ENCODE peak calls at places on chromosomes 6 and 20, in four cellular contexts. J, K, I and S are unnamed samples.
A peak's percentile ranks its signal among the peaks of the same experiment; 100 is the strongest.

GRCh38 chr20:6265204-6265904 is 142.5 kb upstream of the FERMT1 start:
- DNase-seq in J (peak; percentile 35), K (peak; percentile 75), I (no peak), S (peak; percentile 29)

GRCh38 chr6:137487947-137488735 is 6.1 kb downstream of the OLIG3 start:
- DNase-seq in J (no peak), K (no peak), I (no peak), S (no peak)

GRCh38 chr20:32538526-32538918 is 46.6 kb downstream of the NOL4L start:
- DNase-seq in J (no peak), K (no peak), I (no peak), S (no peak)

GRCh38 chr6:118249680-118250079 is 298.4 kb upstream of the PLN start:
- DNase-seq in J (no peak), K (no peak), I (no peak), S (peak; percentile 5)

GRCh38 chr6:57097596-57097995 is 7.6 kb downstream of the ZNF451 start:
- DNase-seq in J (no peak), K (peak; percentile 39), I (no peak), S (no peak)

GRCh38 chr6:44342489-44342888 is at the start of gene SPATS1:
- DNase-seq in J (no peak), K (peak; percentile 15), I (no peak), S (no peak)

GRCh38 chr6:40293109-40293823 is 293.9 kb downstream of the LRFN2 start:
- DNase-seq in J (no peak), K (no peak), I (no peak), S (no peak)

GRCh38 chr6:55925292-55925691 is 49.9 kb upstream of the BMP5 start:
- DNase-seq in J (peak; percentile 20), K (peak; percentile 89), I (no peak), S (no peak)

GRCh38 chr20:43187476-43188233 is 2.1 kb downstream of the PTPRT start:
- DNase-seq in J (peak; percentile 63), K (peak; percentile 63), I (peak; percentile 74), S (peak; percentile 67)

GRCh38 chr20:32385541-32385940 is 27.4 kb downstream of the ASXL1 start:
- DNase-seq in J (no peak), K (no peak), I (no peak), S (no peak)

GRCh38 chr20:46406986-46407670 is 713 bp upstream of the ELMO2 start:
- DNase-seq in J (no peak), K (peak; percentile 76), I (peak; percentile 84), S (peak; percentile 66)

GRCh38 chr6:95410168-95410567 is 167.2 kb upstream of the MANEA start:
- DNase-seq in J (no peak), K (no peak), I (no peak), S (no peak)

GRCh38 chr6:87118054-87118453 is 23.1 kb upstream of the CGA start:
- DNase-seq in J (no peak), K (peak; percentile 91), I (no peak), S (no peak)

GRCh38 chr6:111938710-111939109 is 65.5 kb upstream of the FYN start:
- DNase-seq in J (no peak), K (peak; percentile 71), I (no peak), S (no peak)

GRCh38 chr6:141484726-141485125 is 648.0 kb upstream of the GJE1 start:
- DNase-seq in J (no peak), K (peak; percentile 26), I (no peak), S (peak; percentile 80)

GRCh38 chr6:152598421-152598820 is 38.7 kb downstream of the SYNE1 start:
- DNase-seq in J (no peak), K (no peak), I (no peak), S (no peak)

GRCh38 chr20:48642105-48642880 is 185.5 kb downstream of the PREX1 start:
- DNase-seq in J (no peak), K (no peak), I (no peak), S (no peak)

GRCh38 chr20:44643596-44644383 is 7.7 kb downstream of the ADA start:
- DNase-seq in J (peak; percentile 93), K (peak; percentile 88), I (no peak), S (peak; percentile 53)

GRCh38 chr6:169424821-169425240 is 171.2 kb upstream of the THBS2 start:
- DNase-seq in J (no peak), K (no peak), I (no peak), S (no peak)

GRCh38 chr6:81969011-81969410 is 216.5 kb upstream of the TENT5A start:
- DNase-seq in J (no peak), K (no peak), I (no peak), S (no peak)

GRCh38 chr6:131288214-131288613 is 152.9 kb downstream of the AKAP7 start:
- DNase-seq in J (no peak), K (no peak), I (no peak), S (no peak)

GRCh38 chr6:2988076-2988425 is 11.6 kb upstream of the NQO2 start:
- DNase-seq in J (no peak), K (no peak), I (no peak), S (no peak)

GRCh38 chr6:136779682-136780081 is 12.6 kb downstream of the MAP3K5 start:
- DNase-seq in J (no peak), K (no peak), I (no peak), S (no peak)

GRCh38 chr6:2982464-2983121 is 11.2 kb upstream of the SERPINB6 start:
- DNase-seq in J (no peak), K (no peak), I (no peak), S (no peak)

GRCh38 chr20:8473459-8473858 is 341.4 kb downstream of the PLCB1 start:
- DNase-seq in J (no peak), K (no peak), I (no peak), S (no peak)

GRCh38 chr6:134925800-134926199 is 24.1 kb downstream of the ALDH8A1 start:
- DNase-seq in J (no peak), K (peak; percentile 95), I (no peak), S (no peak)

GRCh38 chr6:13217206-13217905 is 111.0 kb downstream of the TBC1D7 start:
- DNase-seq in J (no peak), K (no peak), I (no peak), S (peak; percentile 16)

GRCh38 chr6:153698637-153699036 is 340.4 kb upstream of the OPRM1 start:
- DNase-seq in J (no peak), K (no peak), I (no peak), S (no peak)

DNA sequence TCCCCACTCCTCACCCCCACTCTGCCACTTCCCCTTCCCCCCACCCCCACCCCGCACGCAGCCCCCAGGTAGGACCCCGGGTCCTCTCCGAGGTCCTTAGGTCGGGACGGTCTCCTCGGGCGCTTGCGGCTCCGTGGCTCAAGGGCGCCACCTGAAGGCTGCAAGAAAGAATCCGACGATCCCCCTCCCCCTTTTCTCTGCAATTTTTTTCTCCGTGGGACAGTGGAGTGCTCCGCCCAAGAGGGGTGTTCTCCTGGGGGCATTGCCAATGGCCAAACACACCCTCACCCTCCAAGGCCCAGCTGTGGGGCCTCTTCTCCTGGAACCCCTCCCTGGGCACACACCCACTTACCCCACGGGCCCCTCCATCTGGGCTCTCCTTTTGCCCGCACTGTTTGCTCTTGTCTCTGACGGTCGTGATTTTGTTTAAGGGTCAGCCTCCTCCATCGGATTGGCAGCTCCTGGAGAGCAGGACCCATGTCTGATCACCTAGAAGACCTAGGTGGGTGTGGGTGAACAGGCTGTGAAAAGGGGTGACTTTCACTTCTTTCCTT is 1.1 kb upstream of the TMEM74B start:
- DNase-seq in J (peak; percentile 78), K (peak; percentile 61), I (no peak), S (peak; percentile 57)
- TF ChIP-seq CTCF in J (peak; percentile 79), K (peak; percentile 64), I (no peak), S (peak; percentile 53)

GRCh38 chr6:46917002-46917401 is 4.7 kb downstream of the ADGRF5 start:
- DNase-seq in J (no peak), K (no peak), I (no peak), S (no peak)
- H3K4me3 ChIP-seq in J (no peak overlapping the region), K (no peak overlapping the region), I (no peak overlapping the region), S (no peak overlapping the region)

GRCh38 chr6:156748504-156748903 is 28.7 kb upstream of the ARID1B start:
- DNase-seq in J (no peak), K (no peak), I (no peak), S (no peak)

GRCh38 chr6:156756630-156757610 is 20.3 kb upstream of the ARID1B start:
- DNase-seq in J (no peak), K (no peak), I (no peak), S (no peak)

GRCh38 chr6:156747715-156748114 is 29.5 kb upstream of the ARID1B start:
- DNase-seq in J (no peak), K (no peak), I (no peak), S (no peak)

GRCh38 chr6:156757849-156758248 is 19.3 kb upstream of the ARID1B start:
- DNase-seq in J (no peak), K (no peak), I (no peak), S (no peak)

DNA sequence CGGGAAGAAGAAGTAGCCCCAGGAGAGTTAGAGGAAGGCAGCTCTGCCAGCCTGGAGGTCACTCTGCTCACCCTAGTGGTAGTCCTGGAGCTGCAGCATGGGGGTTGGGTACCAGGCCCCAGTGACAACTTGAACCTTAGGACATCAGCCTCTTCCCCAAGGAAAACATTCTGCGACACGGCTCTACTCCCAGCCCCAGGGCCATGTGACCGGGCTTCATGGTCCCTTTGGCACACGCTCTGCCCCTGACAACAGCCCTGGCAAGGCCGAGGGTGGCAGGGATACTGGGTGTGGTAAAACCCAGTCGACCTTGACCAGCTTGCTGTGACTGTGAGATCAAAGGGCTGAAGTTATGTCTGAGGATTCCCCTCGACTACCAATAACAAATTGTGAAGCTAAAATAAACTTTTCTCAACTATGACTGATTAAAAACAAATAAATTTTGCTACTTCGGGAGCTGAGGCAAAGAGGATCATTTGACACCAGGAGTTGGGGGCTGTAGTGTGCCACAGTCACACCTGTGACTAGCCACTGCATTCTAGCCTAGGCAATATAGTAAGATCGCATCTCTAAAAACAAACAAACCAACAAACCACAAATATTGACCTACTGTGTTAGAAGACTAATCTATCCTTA is 24.4 kb upstream of the ARID1B start:
- DNase-seq in J (peak; percentile 20), K (no peak), I (no peak), S (peak; percentile 68)
- TF ChIP-seq CTCF in J (no peak), K (no peak), I (no peak), S (peak; percentile 49)

DNA sequence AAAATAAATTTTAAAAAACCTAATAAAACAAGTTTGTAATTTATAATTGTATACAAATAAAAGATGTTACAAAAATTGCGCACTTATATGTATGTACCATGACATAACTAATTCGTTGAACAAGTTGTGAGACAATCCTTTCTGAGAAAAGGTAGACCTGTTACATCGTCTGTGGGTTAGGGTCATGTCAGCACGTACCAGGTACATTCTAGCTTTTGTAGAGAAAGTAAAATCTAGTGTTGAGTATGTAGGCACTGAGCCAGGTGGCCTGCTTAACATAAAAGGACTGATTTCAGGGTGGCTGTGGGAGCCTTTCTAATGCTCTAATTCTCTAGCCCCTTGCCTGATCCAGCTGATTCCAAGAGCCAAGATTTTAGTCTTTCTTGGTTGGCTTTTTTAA is 10.4 kb downstream of the RPL7L1 start:
- DNase-seq in J (no peak), K (peak; percentile 15), I (no peak), S (peak; percentile 34)
- H3K4me3 ChIP-seq in J (peak overlapping the region; percentile 80), K (peak overlapping the region; percentile 86), I (peak overlapping the region; percentile 90), S (peak overlapping the region; percentile 73)